ENCODE peak calls at places on chromosomes 3 and 15, in eight cellular contexts. P is HFFc6, U is RWPE1, B is B cell, N is GM12865, G is neural crest cell, W is GM12864, S is BE2C. Z is an unnamed sample.

GRCh38 chr15:56718560-56718959 is 14.7 kb downstream of the ZNF280D start:
- DNase-seq in P (no peak), U (no peak), B (no peak), N (no peak), G (no peak), W (no peak), S (no peak), Z (no peak)

GRCh38 chr3:196287066-196287404 is 491 bp downstream of the PCYT1A start:
- DNase-seq in P (peak), U (peak), B (peak), N (peak), G (no peak), W (no peak), S (no peak), Z (no peak)

GRCh38 chr15:100733088-100733487 is 130.7 kb downstream of the ASB7 start:
- DNase-seq in P (peak), U (no peak), B (no peak), N (no peak), G (no peak), W (no peak), S (no peak), Z (no peak)

GRCh38 chr3:24110051-24110450 is 165.0 kb downstream of the NR1D2 start:
- DNase-seq in P (no peak), U (no peak), B (no peak), N (no peak), G (no peak), W (no peak), S (no peak), Z (no peak)

GRCh38 chr3:41521000-41521655 is 321.8 kb downstream of the CTNNB1 start:
- DNase-seq in P (no peak), U (no peak), B (no peak), N (no peak), G (no peak), W (no peak), S (no peak), Z (no peak)

GRCh38 chr15:34682673-34683072 is 72.1 kb downstream of the GJD2 start:
- DNase-seq in P (peak), U (peak), B (no peak), N (no peak), G (no peak), W (no peak), S (no peak), Z (no peak)

GRCh38 chr3:122679467-122680291 is 960 bp upstream of the PARP14 start:
- DNase-seq in P (peak), U (peak), B (peak), N (peak), G (no peak), W (no peak), S (no peak), Z (peak)

GRCh38 chr3:159252772-159253384 is 451.0 kb downstream of the MFSD1 start:
- DNase-seq in P (peak), U (peak), B (no peak), N (peak), G (peak), W (peak), S (no peak), Z (peak)

GRCh38 chr3:107846282-107846852 is 244.5 kb downstream of the CD47 start:
- DNase-seq in P (peak), U (peak), B (no peak), N (peak), G (peak), W (no peak), S (peak), Z (peak)

GRCh38 chr15:84842781-84843180 is 25.6 kb downstream of the ALPK3 start:
- DNase-seq in P (no peak), U (no peak), B (no peak), N (no peak), G (no peak), W (no peak), S (no peak), Z (no peak)

GRCh38 chr15:70234256-70234965 is 136.7 kb upstream of the TLE3 start:
- DNase-seq in P (peak), U (no peak), B (no peak), N (no peak), G (no peak), W (no peak), S (no peak), Z (no peak)

GRCh38 chr3:143935678-143936077 is 35.9 kb upstream of the DIPK2A start:
- DNase-seq in P (no peak), U (peak), B (no peak), N (no peak), G (no peak), W (no peak), S (no peak), Z (no peak)

GRCh38 chr3:2898591-2899353 is 211.4 kb downstream of the IL5RA start:
- DNase-seq in P (no peak), U (no peak), B (no peak), N (no peak), G (no peak), W (no peak), S (no peak), Z (no peak)

GRCh38 chr3:63876260-63876659 is 12.6 kb downstream of the ATXN7 start:
- DNase-seq in P (no peak), U (no peak), B (no peak), N (no peak), G (no peak), W (no peak), S (no peak), Z (no peak)

GRCh38 chr15:67248106-67248505 is 6.4 kb downstream of the AAGAB start:
- DNase-seq in P (no peak), U (no peak), B (no peak), N (no peak), G (no peak), W (no peak), S (no peak), Z (no peak)

GRCh38 chr15:93138681-93139080 is 49.7 kb upstream of the RGMA start:
- DNase-seq in P (no peak), U (no peak), B (no peak), N (no peak), G (no peak), W (no peak), S (no peak), Z (no peak)

GRCh38 chr15:79923068-79923514 is 26.3 kb upstream of the MTHFS start:
- DNase-seq in P (peak), U (peak), B (peak), N (peak), G (peak), W (no peak), S (peak), Z (peak)

GRCh38 chr15:30953183-30953582 is 38.2 kb downstream of the MTMR10 start:
- DNase-seq in P (no peak), U (no peak), B (no peak), N (no peak), G (no peak), W (no peak), S (no peak), Z (no peak)

GRCh38 chr3:134427400-134428111 is 53.3 kb upstream of the AMOTL2 start:
- DNase-seq in P (peak), U (peak), B (no peak), N (no peak), G (no peak), W (no peak), S (no peak), Z (peak)

GRCh38 chr3:185659942-185660921 is 74.1 kb downstream of the SENP2 start:
- DNase-seq in P (peak), U (peak), B (peak), N (peak), G (peak), W (peak), S (peak), Z (peak)

GRCh38 chr15:79451361-79451999 is 19.3 kb downstream of the MINAR1 start:
- DNase-seq in P (no peak), U (no peak), B (no peak), N (no peak), G (no peak), W (no peak), S (no peak), Z (no peak)

GRCh38 chr15:51758645-51759044 is 7.2 kb downstream of the TMOD2 start:
- DNase-seq in P (peak), U (no peak), B (no peak), N (no peak), G (no peak), W (no peak), S (peak), Z (no peak)

GRCh38 chr15:43370310-43370974 is 401 bp downstream of the ZSCAN29 start:
- DNase-seq in P (peak), U (peak), B (no peak), N (peak), G (peak), W (no peak), S (peak), Z (no peak)

GRCh38 chr15:68353418-68354145 is 76.0 kb downstream of the FEM1B start:
- DNase-seq in P (no peak), U (no peak), B (no peak), N (no peak), G (no peak), W (no peak), S (no peak), Z (no peak)

GRCh38 chr15:74994236-74994635 is 1.1 kb upstream of the SCAMP5 start:
- DNase-seq in P (no peak), U (no peak), B (no peak), N (no peak), G (no peak), W (no peak), S (no peak), Z (no peak)

GRCh38 chr3:36796896-36797295 is 32.5 kb upstream of the DCLK3 start:
- DNase-seq in P (peak), U (no peak), B (no peak), N (no peak), G (no peak), W (no peak), S (no peak), Z (no peak)

GRCh38 chr3:113684271-113684819 is 12.1 kb downstream of the USF3 start:
- DNase-seq in P (no peak), U (no peak), B (no peak), N (no peak), G (no peak), W (no peak), S (no peak), Z (no peak)

GRCh38 chr3:113690482-113690881 is 6.0 kb downstream of the USF3 start:
- DNase-seq in P (no peak), U (no peak), B (no peak), N (no peak), G (no peak), W (no peak), S (no peak), Z (no peak)

GRCh38 chr3:113685124-113685523 is 11.3 kb downstream of the USF3 start:
- DNase-seq in P (no peak), U (no peak), B (no peak), N (no peak), G (no peak), W (no peak), S (no peak), Z (no peak)

DNA sequence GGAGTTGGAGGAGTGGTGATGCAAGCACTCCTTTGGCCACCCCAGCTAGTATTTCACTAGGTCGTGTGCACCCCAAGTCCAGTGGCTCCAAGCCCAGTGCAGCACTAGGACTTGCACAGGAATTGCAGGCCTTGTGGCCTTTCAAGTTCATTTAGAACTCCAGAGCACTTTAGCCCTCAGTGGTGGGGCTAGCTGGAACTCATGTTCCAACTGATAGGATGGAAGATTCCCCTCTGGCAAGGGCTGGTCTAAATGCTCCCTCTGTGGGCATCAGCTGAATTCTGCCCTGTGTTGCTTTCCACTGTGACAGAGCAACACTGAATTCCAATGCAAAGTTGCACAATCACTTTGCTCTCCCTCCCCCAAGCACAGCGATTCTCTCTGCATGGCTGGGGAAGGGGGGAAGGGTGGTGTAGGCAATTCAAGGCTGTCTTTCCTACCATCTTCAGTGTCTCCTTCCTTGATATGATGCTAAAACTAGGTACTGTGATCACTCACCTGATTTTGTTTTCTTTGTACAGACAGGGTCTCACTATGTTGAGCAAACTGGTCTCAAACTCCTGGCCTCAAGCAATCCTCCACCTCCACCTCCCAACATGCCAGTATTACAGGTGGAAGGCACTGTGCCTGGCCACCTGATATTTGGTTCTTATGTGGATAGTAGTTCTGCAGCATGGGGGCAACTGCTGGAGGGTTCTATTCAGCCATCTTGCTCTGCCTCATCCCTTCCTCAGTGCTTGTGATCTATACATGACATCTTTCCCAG is 10.3 kb downstream of the USF3 start:
- DNase-seq in P (peak), U (no peak), B (no peak), N (no peak), G (no peak), W (no peak), S (no peak), Z (no peak)
- TF ChIP-seq CTCF in P (no peak), U (no peak), B (no peak), N (no peak), G (no peak), W (no peak), S (no peak), Z (no peak)

GRCh38 chr3:117441851-117442250 is 732.3 kb downstream of the TUSC7 start:
- DNase-seq in P (no peak), U (no peak), B (no peak), N (no peak), G (no peak), W (no peak), S (no peak), Z (no peak)

GRCh38 chr3:117435481-117435880 is 725.9 kb downstream of the TUSC7 start:
- DNase-seq in P (no peak), U (no peak), B (no peak), N (no peak), G (no peak), W (no peak), S (no peak), Z (no peak)

GRCh38 chr3:117444175-117444574 is 734.6 kb downstream of the TUSC7 start:
- DNase-seq in P (no peak), U (no peak), B (no peak), N (no peak), G (no peak), W (no peak), S (no peak), Z (no peak)

GRCh38 chr3:117443014-117443413 is 733.4 kb downstream of the TUSC7 start:
- DNase-seq in P (no peak), U (peak), B (no peak), N (no peak), G (no peak), W (no peak), S (no peak), Z (no peak)

GRCh38 chr3:117439812-117440211 is 730.2 kb downstream of the TUSC7 start:
- DNase-seq in P (no peak), U (no peak), B (no peak), N (no peak), G (no peak), W (no peak), S (peak), Z (peak)
- TF ChIP-seq CTCF in P (peak), U (no peak), B (no peak), N (no peak), G (peak), W (no peak), S (peak), Z (peak)

GRCh38 chr3:86782860-86783259 is 208.1 kb downstream of the VGLL3 start:
- DNase-seq in P (no peak), U (no peak), B (no peak), N (no peak), G (no peak), W (no peak), S (no peak), Z (no peak)

GRCh38 chr3:86787091-86787490 is 203.9 kb downstream of the VGLL3 start:
- DNase-seq in P (peak), U (peak), B (no peak), N (no peak), G (no peak), W (no peak), S (no peak), Z (peak)

GRCh38 chr3:86782271-86782670 is 208.7 kb downstream of the VGLL3 start:
- DNase-seq in P (no peak), U (no peak), B (no peak), N (no peak), G (no peak), W (no peak), S (no peak), Z (no peak)

GRCh38 chr3:86788371-86788770 is 202.6 kb downstream of the VGLL3 start:
- DNase-seq in P (no peak), U (no peak), B (no peak), N (no peak), G (no peak), W (no peak), S (no peak), Z (no peak)

DNA sequence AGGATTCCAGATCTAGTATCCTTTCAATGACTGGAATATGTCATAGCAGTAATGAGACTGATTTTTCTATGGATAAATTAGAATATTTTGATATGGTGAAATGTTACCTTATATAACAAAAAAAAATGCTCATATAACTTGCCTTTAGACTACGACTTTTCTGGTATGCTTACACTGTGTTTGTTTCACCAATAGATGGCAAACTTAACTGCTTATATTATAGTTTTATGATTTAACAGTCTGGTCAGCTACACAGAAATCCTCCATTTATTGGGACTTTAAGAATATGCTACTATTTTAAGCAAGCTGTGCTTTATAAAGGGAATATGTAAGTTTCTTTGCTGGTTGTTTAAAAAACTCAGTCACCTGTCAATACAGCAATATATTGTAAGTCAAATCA is 205.6 kb downstream of the VGLL3 start:
- DNase-seq in P (peak), U (peak), B (no peak), N (no peak), G (no peak), W (no peak), S (no peak), Z (no peak)
- TF ChIP-seq CTCF in P (peak), U (no peak), B (no peak), N (no peak), G (peak), W (no peak), S (no peak), Z (no peak)

GRCh38 chr15:23402140-23402539 is 44.9 kb downstream of the GOLGA6L2 start:
- DNase-seq in P (no peak), U (no peak), B (no peak), N (no peak), G (no peak), W (no peak), S (no peak), Z (no peak)
- TF ChIP-seq CTCF in P (no peak), U (no peak), B (no peak), N (no peak), G (no peak), W (no peak), S (no peak), Z (no peak)

GRCh38 chr3:126577256-126577655 is 18.5 kb upstream of the C3orf22 start:
- DNase-seq in P (no peak), U (no peak), B (no peak), N (no peak), G (no peak), W (no peak), S (no peak), Z (no peak)
- TF ChIP-seq CTCF in P (no peak), U (no peak), B (no peak), N (no peak), G (no peak), W (no peak), S (no peak), Z (no peak)

GRCh38 chr3:31503456-31503855 is 29.3 kb upstream of the STT3B start:
- DNase-seq in P (no peak), U (no peak), B (no peak), N (no peak), G (no peak), W (no peak), S (no peak), Z (no peak)

GRCh38 chr3:31502803-31503221 is 29.9 kb upstream of the STT3B start:
- DNase-seq in P (no peak), U (no peak), B (no peak), N (peak), G (no peak), W (no peak), S (no peak), Z (no peak)

GRCh38 chr3:31495971-31496370 is 36.8 kb upstream of the STT3B start:
- DNase-seq in P (no peak), U (no peak), B (no peak), N (no peak), G (no peak), W (no peak), S (no peak), Z (no peak)

GRCh38 chr3:31504230-31504629 is 28.5 kb upstream of the STT3B start:
- DNase-seq in P (no peak), U (no peak), B (no peak), N (no peak), G (no peak), W (no peak), S (no peak), Z (no peak)

DNA sequence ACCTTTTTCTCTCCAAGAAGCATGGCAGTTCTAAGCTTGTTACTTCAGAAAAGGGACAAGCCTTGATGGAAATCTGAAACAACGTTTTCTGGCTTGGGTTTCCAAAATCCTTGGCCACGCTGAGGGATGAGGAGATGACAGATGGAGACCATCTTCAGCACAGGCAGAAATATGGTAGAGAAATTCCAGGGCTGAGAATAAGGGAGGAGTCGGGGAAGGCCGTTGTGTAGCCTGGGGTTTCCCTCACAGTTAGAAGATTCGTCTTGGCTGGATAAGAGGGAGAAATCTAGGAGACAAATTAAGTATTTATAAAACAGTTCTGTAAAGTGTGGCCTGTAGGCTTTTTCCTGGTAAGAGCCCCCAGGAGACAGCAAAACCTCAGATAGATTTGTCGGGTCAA is 33.9 kb upstream of the STT3B start:
- DNase-seq in P (no peak), U (no peak), B (no peak), N (no peak), G (no peak), W (no peak), S (no peak), Z (no peak)
- TF ChIP-seq CTCF in P (no peak), U (no peak), B (no peak), N (no peak), G (no peak), W (no peak), S (no peak), Z (no peak)

Z was measured in Calu3.